ENCODE peak calls at places on chromosomes 5 and 9, in ten cellular contexts. Z is GM23338; D is naive thymus-derived CD4-positive, alpha-beta T cell; L is upper lobe of right lung; P is iPS DF 6.9; F is thoracic aorta; J is HCT116; N is right cardiac atrium; U is pancreas; Y is aorta. A is an unnamed sample.

GRCh38 chr9:132973713-132974112 is 4.8 kb upstream of the GFI1B start:
- DNase-seq in Z (peak; percentile 47), D (no peak), L (no peak), P (no peak), F (no peak), J (peak; percentile 8), N (no peak), U (no peak), Y (peak; percentile 46), A (peak; percentile 56)

GRCh38 chr9:16579872-16580432 is 290.5 kb downstream of the BNC2 start:
- DNase-seq in Z (no peak), D (no peak), L (no peak), P (no peak), F (no peak), J (no peak), N (no peak), U (no peak), Y (no peak), A (no peak)

GRCh38 chr5:30981576-30981975 is 211.9 kb upstream of the CDH6 start:
- DNase-seq in Z (no peak), D (no peak), L (no peak), P (no peak), F (no peak), J (no peak), N (no peak), U (no peak), Y (no peak), A (no peak)

GRCh38 chr5:147234825-147235635 is at the start of gene STK32A:
- DNase-seq in Z (peak; percentile 93), D (no peak), L (peak; percentile 92), P (peak; percentile 61), F (no peak), J (no peak), N (peak; percentile 84), U (peak; percentile 95), Y (peak; percentile 91), A (peak; percentile 42)

GRCh38 chr5:135371738-135372232 is 27.2 kb downstream of the MACROH2A1 start:
- DNase-seq in Z (no peak), D (no peak), L (no peak), P (no peak), F (no peak), J (no peak), N (no peak), U (no peak), Y (no peak), A (peak; percentile 24)

GRCh38 chr5:177553671-177554429 is 513 bp downstream of the FAM193B start:
- DNase-seq in Z (peak; percentile 42), D (peak; percentile 19), L (peak; percentile 83), P (no peak), F (no peak), J (no peak), N (peak; percentile 84), U (peak; percentile 87), Y (peak; percentile 88), A (peak; percentile 58)

GRCh38 chr5:110590187-110590586 is 136.3 kb downstream of the TMEM232 start:
- DNase-seq in Z (peak; percentile 64), D (peak; percentile 9), L (no peak), P (peak; percentile 7), F (no peak), J (peak; percentile 2), N (no peak), U (no peak), Y (no peak), A (no peak)

GRCh38 chr5:170337055-170337454 is 39.5 kb upstream of the LCP2 start:
- DNase-seq in Z (no peak), D (no peak), L (no peak), P (no peak), F (no peak), J (no peak), N (no peak), U (no peak), Y (no peak), A (no peak)

GRCh38 chr9:14179449-14179848 is 134.5 kb downstream of the NFIB start:
- DNase-seq in Z (no peak), D (no peak), L (no peak), P (no peak), F (no peak), J (peak; percentile 26), N (no peak), U (no peak), Y (no peak), A (no peak)

GRCh38 chr5:140556438-140556837 is 835 bp downstream of the SRA1 start:
- DNase-seq in Z (no peak), D (no peak), L (no peak), P (no peak), F (no peak), J (no peak), N (no peak), U (no peak), Y (no peak), A (no peak)

GRCh38 chr9:120900821-120901220 is 23.8 kb upstream of the PHF19 start:
- DNase-seq in Z (no peak), D (no peak), L (no peak), P (no peak), F (no peak), J (no peak), N (no peak), U (no peak), Y (no peak), A (no peak)
- H3K4me1 ChIP-seq in Z (peaks cover 3% of the 10 kb centered on the region), D (peaks cover 78% of the 10 kb centered on the region), L (peaks cover 5% of the 10 kb centered on the region), P (no peaks in the 10 kb centered on the region), F (peaks cover 12% of the 10 kb centered on the region), J (peaks cover 8% of the 10 kb centered on the region), N (peaks cover 4% of the 10 kb centered on the region), U (no peaks in the 10 kb centered on the region), Y (no peaks in the 10 kb centered on the region), A (no peaks in the 10 kb centered on the region)

GRCh38 chr5:139299477-139299876 is 5.9 kb downstream of the MATR3 start:
- DNase-seq in Z (no peak), D (no peak), L (no peak), P (no peak), F (no peak), J (no peak), N (no peak), U (no peak), Y (no peak), A (no peak)
- H3K4me1 ChIP-seq in Z (peaks cover 60% of the 10 kb centered on the region), D (peaks cover 72% of the 10 kb centered on the region), L (peaks cover 85% of the 10 kb centered on the region), P (no peaks in the 10 kb centered on the region), F (peaks cover 84% of the 10 kb centered on the region), J (peaks cover 53% of the 10 kb centered on the region), N (peaks cover 19% of the 10 kb centered on the region), U (peaks cover 57% of the 10 kb centered on the region), Y (no peaks in the 10 kb centered on the region), A (peaks cover 80% of the 10 kb centered on the region)

GRCh38 chr9:127130661-127131538 is 8.5 kb upstream of the ANGPTL2 start:
- DNase-seq in Z (no peak), D (no peak), L (peak; percentile 69), P (no peak), F (no peak), J (no peak), N (no peak), U (no peak), Y (no peak), A (no peak)
- H3K4me1 ChIP-seq in Z (peaks cover 29% of the 10 kb centered on the region), D (no peaks in the 10 kb centered on the region), L (peaks cover 49% of the 10 kb centered on the region), P (peaks cover 6% of the 10 kb centered on the region), F (peaks cover 35% of the 10 kb centered on the region), J (peaks cover 31% of the 10 kb centered on the region), N (peaks cover 22% of the 10 kb centered on the region), U (peaks cover 9% of the 10 kb centered on the region), Y (peaks cover 6% of the 10 kb centered on the region), A (peaks cover 14% of the 10 kb centered on the region)

DNA sequence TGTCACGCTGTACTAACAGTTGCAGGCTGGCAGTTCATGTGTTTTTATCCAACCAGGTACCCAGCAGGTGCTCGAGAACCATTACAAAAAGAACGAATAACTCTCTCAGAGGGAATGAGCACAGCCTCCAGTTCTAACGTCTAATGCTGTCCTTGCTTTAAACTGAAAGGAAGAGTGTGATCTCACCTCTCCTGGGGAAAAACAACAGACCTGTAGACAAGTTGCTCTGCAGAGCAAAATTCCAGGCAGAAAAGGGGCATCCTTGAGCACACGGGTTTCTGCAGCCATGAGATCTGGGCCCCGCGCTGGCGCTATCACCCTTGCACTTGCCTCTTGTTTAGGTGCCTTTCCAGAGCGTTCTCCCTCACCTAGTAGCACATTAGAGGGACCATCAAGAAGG is 92.5 kb upstream of the DNAH5 start:
- DNase-seq in Z (peak; percentile 44), D (no peak), L (no peak), P (no peak), F (no peak), J (no peak), N (no peak), U (no peak), Y (no peak), A (peak; percentile 22)
- H3K4me1 ChIP-seq in Z (peaks cover 26% of the 10 kb centered on the region), D (no peaks in the 10 kb centered on the region), L (peaks cover 11% of the 10 kb centered on the region), P (peaks cover 8% of the 10 kb centered on the region), F (peaks cover 19% of the 10 kb centered on the region), J (peaks cover 88% of the 10 kb centered on the region), N (peaks cover 3% of the 10 kb centered on the region), U (peaks cover 14% of the 10 kb centered on the region), Y (peaks cover 2% of the 10 kb centered on the region), A (peaks cover 60% of the 10 kb centered on the region)

GRCh38 chr5:172858511-172858989 is 24.5 kb downstream of the ERGIC1 start:
- DNase-seq in Z (no peak), D (no peak), L (no peak), P (no peak), F (no peak), J (no peak), N (no peak), U (no peak), Y (no peak), A (peak; percentile 58)
- H3K4me1 ChIP-seq in Z (peaks cover 3% of the 10 kb centered on the region), D (peaks cover 10% of the 10 kb centered on the region), L (peaks cover 76% of the 10 kb centered on the region), P (no peaks in the 10 kb centered on the region), F (peaks cover 52% of the 10 kb centered on the region), J (peaks cover 29% of the 10 kb centered on the region), N (peaks cover 37% of the 10 kb centered on the region), U (peaks cover 37% of the 10 kb centered on the region), Y (peaks cover 8% of the 10 kb centered on the region), A (peaks cover 99% of the 10 kb centered on the region)

DNA sequence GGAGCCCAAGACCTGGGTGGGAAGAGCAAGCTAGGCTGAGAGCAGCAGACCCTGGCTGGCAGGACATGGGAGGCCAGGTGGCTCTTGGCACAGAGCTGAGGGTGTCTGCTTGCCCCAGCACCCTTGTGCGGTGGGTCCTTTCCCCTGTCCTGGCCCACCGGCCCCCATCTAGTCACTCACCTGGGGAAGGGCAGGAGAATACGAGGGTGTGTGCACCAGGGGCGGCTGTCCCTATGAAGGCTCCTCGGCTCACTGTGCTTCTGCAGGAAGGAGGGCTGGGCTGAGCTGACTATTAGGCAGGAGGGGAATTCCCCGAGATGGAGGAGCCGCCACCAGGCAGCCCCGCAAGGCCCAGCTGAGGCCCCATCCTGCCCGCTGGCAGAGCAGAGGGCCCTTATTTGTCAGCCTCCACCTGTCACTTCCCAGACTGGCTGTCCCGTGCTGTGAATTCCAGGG is 6.1 kb upstream of the TNIP1 start:
- DNase-seq in Z (no peak), D (peak; percentile 37), L (peak; percentile 65), P (no peak), F (no peak), J (no peak), N (no peak), U (no peak), Y (peak; percentile 72), A (no peak)
- H3K4me1 ChIP-seq in Z (peaks cover 2% of the 10 kb centered on the region), D (peaks cover 20% of the 10 kb centered on the region), L (peaks cover 54% of the 10 kb centered on the region), P (no peaks in the 10 kb centered on the region), F (peaks cover 26% of the 10 kb centered on the region), J (peaks cover 16% of the 10 kb centered on the region), N (peaks cover 15% of the 10 kb centered on the region), U (peaks cover 28% of the 10 kb centered on the region), Y (no peaks in the 10 kb centered on the region), A (peaks cover 51% of the 10 kb centered on the region)